ENCODE peak calls at places on chromosomes 11 and 22, in four cellular contexts. R, I, N and B are unnamed samples.

GRCh38 chr22:43136255-43136654 is 6.9 kb downstream of the MCAT start:
- DNase-seq in R (peak; percentile 38), I (peak; percentile 11), N (peak; percentile 30), B (no peak)

GRCh38 chr11:118215262-118215661 is 9.5 kb downstream of the JAML start:
- DNase-seq in N (no peak), R (no peak), I (no peak), B (no peak)

GRCh38 chr22:34105461-34106062 is 185.3 kb upstream of the LARGE1 start:
- DNase-seq in R (no peak), I (no peak), N (no peak), B (peak; percentile 2)

GRCh38 chr22:19233189-19233661 is 54.7 kb upstream of the SLC25A1 start:
- DNase-seq in I (no peak), N (no peak), R (no peak), B (no peak)

GRCh38 chr22:46579751-46580449 is 40.3 kb upstream of the GRAMD4 start:
- DNase-seq in I (no peak), N (no peak), R (no peak), B (no peak)

GRCh38 chr11:100672483-100673038 is 14.5 kb upstream of the ARHGAP42 start:
- DNase-seq in I (no peak), N (no peak), R (no peak), B (no peak)

GRCh38 chr22:27045103-27045940 is 387.9 kb downstream of the MIAT start:
- DNase-seq in I (no peak), N (peak; percentile 36), R (no peak), B (peak; percentile 92)

GRCh38 chr22:30252411-30253204 is 6.0 kb upstream of the LIF start:
- DNase-seq in I (no peak), N (no peak), R (no peak), B (peak; percentile 74)

GRCh38 chr11:12161603-12162350 is 51.4 kb downstream of the MICAL2 start:
- DNase-seq in N (no peak), I (no peak), R (no peak), B (no peak)

GRCh38 chr11:69437001-69437875 is 44.2 kb upstream of the LINC01488 start:
- DNase-seq in I (no peak), R (no peak), N (no peak), B (peak; percentile 61)

GRCh38 chr11:114160884-114161283 is 101.4 kb downstream of the ZBTB16 start:
- DNase-seq in N (no peak), R (no peak), I (no peak), B (no peak)

GRCh38 chr11:62147545-62147944 is 23.7 kb downstream of the INCENP start:
- DNase-seq in R (no peak), I (no peak), N (no peak), B (no peak)

GRCh38 chr11:89626366-89626765 is 83.7 kb upstream of the TRIM77 start:
- DNase-seq in N (no peak), R (no peak), I (no peak), B (no peak)

GRCh38 chr11:117535201-117535869 is 207.7 kb downstream of the CEP164 start:
- DNase-seq in N (no peak), R (no peak), I (no peak), B (no peak)